ENCODE peak calls at places on chromosomes 5 and 9, in four cellular contexts. I is K562, N is HepG2, Q is GM12878. J is an unnamed sample.

GRCh38 chr5:68252678-68253520 is 37.3 kb downstream of the PIK3R1 start:
- DNase-seq in I (peak; percentile 10), N (peak; percentile 63), Q (no peak), J (peak; percentile 67)

GRCh38 chr9:38057416-38058195 is 11.4 kb downstream of the SHB start:
- DNase-seq in I (no peak), N (no peak), Q (no peak), J (no peak)

GRCh38 chr9:75360258-75360657 is 271.9 kb downstream of the OSTF1 start:
- DNase-seq in I (no peak), N (no peak), Q (no peak), J (no peak)

GRCh38 chr9:135244751-135245221 is 157.3 kb downstream of the OLFM1 start:
- DNase-seq in I (no peak), N (no peak), Q (no peak), J (no peak)

GRCh38 chr5:163504091-163504931 is 1.1 kb upstream of the MAT2B start:
- DNase-seq in I (peak; percentile 37), N (peak; percentile 27), Q (no peak), J (no peak)

GRCh38 chr9:134689320-134690181 is 47.9 kb downstream of the COL5A1 start:
- DNase-seq in I (peak; percentile 82), N (peak; percentile 10), Q (no peak), J (peak; percentile 84)

GRCh38 chr9:73643379-73644013 is 491.8 kb downstream of the ANXA1 start:
- DNase-seq in I (no peak), N (no peak), Q (no peak), J (no peak)

GRCh38 chr5:136133416-136134383 is 1.1 kb downstream of the SMAD5 start:
- DNase-seq in I (peak; percentile 36), N (peak; percentile 52), Q (no peak), J (peak; percentile 18)

GRCh38 chr5:121350493-121350892 is 501.2 kb upstream of the FTMT start:
- DNase-seq in I (no peak), N (no peak), Q (no peak), J (no peak)

GRCh38 chr5:109345699-109346098 is 64.1 kb downstream of the PJA2 start:
- DNase-seq in I (no peak), N (no peak), Q (no peak), J (no peak)

GRCh38 chr9:127923046-127923445 is 6.2 kb upstream of the ST6GALNAC4 start:
- DNase-seq in I (peak; percentile 81), N (no peak), Q (no peak), J (peak; percentile 52)

GRCh38 chr9:124598048-124598447 is 90.8 kb upstream of the NR5A1 start:
- DNase-seq in I (no peak), N (no peak), Q (no peak), J (no peak)

GRCh38 chr5:73344835-73345234 is 103.7 kb downstream of the FOXD1 start:
- DNase-seq in I (no peak), N (no peak), Q (no peak), J (no peak)

GRCh38 chr5:169706758-169707450 is 69.8 kb downstream of the DOCK2 start:
- DNase-seq in I (no peak), N (no peak), Q (no peak), J (no peak)

GRCh38 chr5:154829181-154829588 is 21.2 kb downstream of the FAXDC2 start:
- DNase-seq in I (no peak), N (no peak), Q (no peak), J (no peak)

GRCh38 chr5:128538249-128539037 is 398 bp upstream of the FBN2 start:
- DNase-seq in I (no peak), N (no peak), Q (no peak), J (peak; percentile 84)

GRCh38 chr5:54207566-54207965 is 102.8 kb downstream of the ARL15 start:
- DNase-seq in I (no peak), N (no peak), Q (no peak), J (no peak)

GRCh38 chr5:129724647-129725046 is 23.2 kb upstream of the MINAR2 start:
- DNase-seq in I (no peak), N (no peak), Q (no peak), J (peak; percentile 11)

GRCh38 chr5:101838329-101838964 is 457.6 kb downstream of the SLCO4C1 start:
- DNase-seq in I (no peak), N (no peak), Q (no peak), J (no peak)

GRCh38 chr5:137035480-137035878 is 463.6 kb downstream of the SPOCK1 start:
- DNase-seq in I (no peak), N (no peak), Q (no peak), J (no peak)

GRCh38 chr5:110880413-110880812 is 141.6 kb downstream of the SLC25A46 start:
- DNase-seq in I (no peak), N (no peak), Q (peak; percentile 4), J (no peak)

GRCh38 chr5:83549681-83550080 is 78.1 kb downstream of the VCAN start:
- DNase-seq in I (no peak), N (no peak), Q (no peak), J (no peak)

GRCh38 chr9:69364510-69365150 is 39.6 kb downstream of the ENTREP1 start:
- DNase-seq in I (no peak), N (no peak), Q (no peak), J (no peak)

GRCh38 chr9:69371001-69371400 is 46.0 kb downstream of the ENTREP1 start:
- DNase-seq in I (no peak), N (no peak), Q (no peak), J (no peak)

GRCh38 chr9:69370430-69370829 is 45.4 kb downstream of the ENTREP1 start:
- DNase-seq in I (no peak), N (no peak), Q (no peak), J (no peak)
- TF ChIP-seq ATF2 in I (no peak), N (no peak), Q (no peak), J (no peak)

GRCh38 chr5:74352256-74352655 is 288.3 kb downstream of the ENC1 start:
- DNase-seq in I (no peak), N (no peak), Q (no peak), J (no peak)
- TF ChIP-seq TCF7 in I (no peak), N (no peak), Q (no peak), J (no peak)

GRCh38 chr5:132396589-132397001 is 27.1 kb downstream of the SLC22A5 start:
- DNase-seq in I (no peak), N (no peak), Q (no peak), J (no peak)
- TF ChIP-seq ATF2 in I (no peak), N (no peak), Q (no peak), J (no peak)

GRCh38 chr5:114450516-114450909 is 88.6 kb downstream of the KCNN2 start:
- DNase-seq in I (no peak), N (no peak), Q (no peak), J (no peak)
- TF ChIP-seq TCF7 in I (no peak), N (no peak), Q (no peak), J (no peak)

GRCh38 chr5:178589180-178590140 is 733 bp downstream of the COL23A1 start:
- DNase-seq in I (peak; percentile 43), N (no peak), Q (no peak), J (peak; percentile 48)
- TF ChIP-seq ATF2 in I (no peak), N (no peak), Q (no peak), J (no peak)